ENCODE peak calls at places on chromosomes 1 and 21, in nine cellular contexts. E, K, Z, J, C, L, I, Y and R are unnamed samples. For H3K4me1, the result is how much of the 10 kb centered on the place peaks cover.

GRCh38 chr1:107689157-107689556 is 275.8 kb downstream of the VAV3 start:
- DNase-seq in E (no peak), J (no peak), C (no peak), L (no peak), I (no peak), K (peak), Z (no peak), Y (no peak), R (no peak)

GRCh38 chr1:160795951-160796383 is at the start of gene LY9:
- DNase-seq in I (no peak), Y (no peak), K (no peak), J (no peak), L (no peak), Z (no peak), C (peak), E (peak), R (no peak)

GRCh38 chr1:47211796-47212269 is 20.2 kb downstream of the TAL1 start:
- DNase-seq in E (peak), Z (no peak), C (no peak), Y (no peak), J (no peak), K (no peak), L (no peak), I (peak), R (no peak)

GRCh38 chr1:184433928-184434502 is 47.2 kb downstream of the C1orf21 start:
- DNase-seq in J (no peak), Z (no peak), Y (no peak), I (no peak), E (no peak), L (no peak), K (no peak), C (no peak), R (no peak)

GRCh38 chr1:10774615-10775310 is 21.7 kb downstream of the CASZ1 start:
- DNase-seq in I (no peak), J (no peak), E (no peak), L (no peak), Z (no peak), K (no peak), Y (no peak), C (no peak), R (no peak)

GRCh38 chr1:210332719-210333398 is 4.2 kb downstream of the HHAT start:
- DNase-seq in J (no peak), L (no peak), K (no peak), Z (no peak), E (no peak), C (peak), I (no peak), Y (no peak), R (no peak)

GRCh38 chr21:31909772-31910470 is 37.1 kb downstream of the HUNK start:
- DNase-seq in C (no peak), I (no peak), Z (no peak), J (no peak), E (no peak), K (no peak), L (no peak), Y (no peak), R (no peak)

GRCh38 chr1:223487514-223488259 is 94.5 kb downstream of the CCDC185 start:
- DNase-seq in Y (no peak), Z (no peak), J (peak), C (no peak), L (no peak), E (no peak), K (no peak), I (no peak), R (peak)

GRCh38 chr1:12059722-12060464 is 3.2 kb upstream of the TNFRSF8 start:
- DNase-seq in Z (no peak), J (no peak), I (no peak), C (no peak), Y (no peak), L (no peak), K (no peak), E (no peak), R (no peak)

GRCh38 chr1:44831516-44831915 is 11.5 kb downstream of the PTCH2 start:
- DNase-seq in K (no peak), J (no peak), I (no peak), L (no peak), E (no peak), C (no peak), Y (no peak), Z (no peak), R (no peak)

GRCh38 chr1:18191868-18192155 is 84.2 kb downstream of the IGSF21 start:
- DNase-seq in C (no peak), J (no peak), Y (no peak), K (no peak), Z (no peak), E (no peak), L (no peak), I (no peak), R (no peak)

GRCh38 chr1:154944422-154945159 is 8.1 kb upstream of the PMVK start:
- DNase-seq in J (no peak), L (no peak), I (no peak), Y (no peak), K (no peak), C (peak), Z (no peak), E (no peak), R (no peak)
- H3K4me1 ChIP-seq in J (under half), L (under half), I (under half), Y (under half), K (under half), C (under half), Z (under half), E (under half), R (under half)

DNA sequence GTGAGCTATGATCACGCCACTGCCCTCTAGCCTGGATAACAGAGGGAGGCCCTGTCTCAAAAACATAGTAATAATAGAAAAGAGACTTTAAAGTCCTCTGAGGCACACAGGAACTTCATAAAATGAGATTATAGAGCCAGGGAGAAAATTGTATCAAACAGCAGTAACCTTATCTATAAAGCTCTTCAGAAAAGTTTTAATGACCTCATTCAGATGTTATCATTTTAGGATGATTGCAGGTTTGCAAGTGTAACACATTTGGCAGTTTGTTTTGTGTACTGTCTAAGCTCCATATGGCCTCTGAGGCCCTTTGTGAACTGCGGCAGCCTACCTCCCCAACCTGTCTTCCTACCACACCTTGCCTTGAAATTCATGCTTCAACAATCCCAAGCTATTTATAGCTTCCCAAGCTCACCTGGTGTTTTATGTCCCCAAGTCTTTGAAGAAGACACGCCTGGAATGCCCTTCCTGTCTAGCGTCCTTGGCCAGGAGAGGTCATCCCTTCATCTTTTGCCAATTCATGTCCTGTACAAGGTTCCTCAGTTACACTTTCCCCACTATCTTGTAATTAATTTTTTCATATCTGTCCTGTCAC is 8.5 kb upstream of the AKNAD1 start:
- DNase-seq in E (no peak), C (peak), I (no peak), Y (no peak), J (no peak), Z (no peak), L (no peak), K (peak), R (no peak)
- H3K27ac ChIP-seq in E (no peak), C (no peak), I (no peak), Y (no peak), J (peak), Z (no peak), L (no peak), K (peak), R (no peak)

GRCh38 chr1:183236158-183236725 is 50.2 kb downstream of the LAMC2 start:
- DNase-seq in K (no peak), E (no peak), J (no peak), L (no peak), Z (no peak), I (peak), Y (no peak), C (peak), R (no peak)

GRCh38 chr1:183235503-183235902 is 49.4 kb downstream of the LAMC2 start:
- DNase-seq in C (no peak), Z (peak), Y (no peak), I (peak), E (no peak), L (no peak), J (no peak), K (no peak), R (no peak)

GRCh38 chr1:183233113-183233512 is 47.0 kb downstream of the LAMC2 start:
- DNase-seq in L (no peak), Z (no peak), I (no peak), K (no peak), E (no peak), C (no peak), Y (no peak), J (no peak), R (no peak)

GRCh38 chr1:183237046-183237445 is 51.0 kb downstream of the LAMC2 start:
- DNase-seq in Y (no peak), L (no peak), E (no peak), C (no peak), J (no peak), Z (no peak), K (no peak), I (no peak), R (no peak)

GRCh38 chr1:183234660-183235476 is 48.8 kb downstream of the LAMC2 start:
- DNase-seq in K (peak), L (peak), Z (peak), E (peak), Y (peak), C (no peak), J (peak), I (peak), R (peak)
- H3K4me1 ChIP-seq in K (under half), L (under half), Z (under half), E (under half), Y (under half), C (under half), J (under half), I (under half), R (under half)

DNA sequence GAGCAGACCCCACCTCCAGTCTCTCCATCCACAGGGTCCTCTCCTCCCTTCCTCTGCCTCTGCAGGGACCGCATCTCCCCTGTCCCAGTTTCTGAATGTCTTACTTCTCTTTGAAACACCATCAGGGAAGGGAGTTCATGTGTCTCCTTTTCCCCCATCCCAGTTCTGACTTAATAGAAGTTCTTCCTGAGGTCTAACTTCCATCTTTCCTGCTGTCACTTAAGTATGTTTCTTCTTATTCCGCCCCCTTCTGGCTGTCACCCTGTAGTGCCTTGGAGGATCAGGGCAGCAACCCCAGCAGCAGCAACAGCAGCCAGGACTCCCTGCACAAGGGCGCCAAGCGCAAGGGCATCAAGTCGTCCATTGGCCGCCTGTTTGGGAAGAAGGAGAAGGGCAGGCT is 29.3 kb downstream of the MYOG start:
- DNase-seq in Z (no peak), I (no peak), C (no peak), Y (no peak), L (no peak), E (no peak), J (no peak), K (no peak), R (no peak)
- H3K27ac ChIP-seq in Z (no peak), I (no peak), C (no peak), Y (no peak), L (no peak), E (no peak), J (no peak), K (no peak), R (no peak)

DNA sequence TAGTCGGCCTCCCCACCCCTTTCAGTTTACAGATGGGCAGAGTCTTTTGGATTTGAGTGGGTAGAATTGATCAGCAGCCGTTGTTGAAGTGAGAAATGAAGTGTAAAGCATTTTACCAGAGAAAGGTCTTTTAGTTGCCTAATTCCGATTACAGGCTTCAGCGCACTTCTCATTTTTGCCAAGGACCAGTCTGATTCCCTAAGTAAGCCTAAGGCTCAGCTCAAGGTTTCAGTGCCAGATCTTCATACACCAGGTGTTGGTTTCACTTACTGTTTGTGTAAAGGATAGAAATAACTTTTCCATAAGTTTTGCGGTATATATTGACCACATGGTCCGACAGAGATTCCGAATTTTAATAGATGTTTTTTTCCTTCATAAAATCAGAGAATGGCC is 83.9 kb upstream of the BMP8A start:
- DNase-seq in C (no peak), Z (no peak), K (no peak), Y (no peak), I (no peak), J (no peak), L (peak), E (no peak), R (no peak)
- H3K4me1 ChIP-seq in C (under half), Z (half or more), K (half or more), Y (half or more), I (under half), J (half or more), L (half or more), E (under half), R (half or more)

GRCh38 chr1:157156058-157156541 is 17.9 kb upstream of the ETV3 start:
- DNase-seq in Y (peak), I (peak), L (peak), Z (peak), K (no peak), J (peak), C (peak), E (peak), R (peak)
- H3K27ac ChIP-seq in Y (no peak), I (no peak), L (no peak), Z (no peak), K (no peak), J (no peak), C (no peak), E (no peak), R (no peak)

DNA sequence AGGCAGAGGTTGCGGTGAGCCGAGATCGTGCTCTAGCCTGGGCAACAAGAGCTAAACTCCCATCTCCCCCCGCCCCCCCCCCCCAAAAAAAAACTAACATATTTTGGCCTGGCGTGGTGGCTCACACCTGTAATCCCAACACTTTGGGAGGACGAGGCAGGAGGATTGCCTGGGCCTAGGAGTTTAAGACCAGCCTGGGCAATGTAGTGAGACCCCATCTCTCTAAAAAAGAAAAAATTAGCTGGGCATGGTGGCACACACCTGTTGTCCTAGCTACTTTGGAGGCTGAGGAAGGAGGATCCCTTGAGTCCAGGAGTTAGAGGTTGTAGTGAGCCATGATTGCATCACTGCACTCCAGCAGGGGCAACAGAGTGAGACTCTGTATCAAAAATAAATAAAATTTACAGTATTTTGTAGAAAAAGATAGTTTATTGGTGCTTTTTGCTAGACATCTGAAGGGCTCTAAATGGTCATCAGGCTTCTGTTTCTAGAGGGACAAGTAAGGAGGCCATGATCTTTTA is 9.0 kb downstream of the YTHDF2 start:
- DNase-seq in Y (no peak), I (no peak), C (no peak), Z (no peak), J (no peak), E (no peak), L (no peak), K (no peak), R (no peak)
- H3K4me1 ChIP-seq in Y (under half), I (under half), C (under half), Z (under half), J (half or more), E (under half), L (half or more), K (under half), R (under half)

DNA sequence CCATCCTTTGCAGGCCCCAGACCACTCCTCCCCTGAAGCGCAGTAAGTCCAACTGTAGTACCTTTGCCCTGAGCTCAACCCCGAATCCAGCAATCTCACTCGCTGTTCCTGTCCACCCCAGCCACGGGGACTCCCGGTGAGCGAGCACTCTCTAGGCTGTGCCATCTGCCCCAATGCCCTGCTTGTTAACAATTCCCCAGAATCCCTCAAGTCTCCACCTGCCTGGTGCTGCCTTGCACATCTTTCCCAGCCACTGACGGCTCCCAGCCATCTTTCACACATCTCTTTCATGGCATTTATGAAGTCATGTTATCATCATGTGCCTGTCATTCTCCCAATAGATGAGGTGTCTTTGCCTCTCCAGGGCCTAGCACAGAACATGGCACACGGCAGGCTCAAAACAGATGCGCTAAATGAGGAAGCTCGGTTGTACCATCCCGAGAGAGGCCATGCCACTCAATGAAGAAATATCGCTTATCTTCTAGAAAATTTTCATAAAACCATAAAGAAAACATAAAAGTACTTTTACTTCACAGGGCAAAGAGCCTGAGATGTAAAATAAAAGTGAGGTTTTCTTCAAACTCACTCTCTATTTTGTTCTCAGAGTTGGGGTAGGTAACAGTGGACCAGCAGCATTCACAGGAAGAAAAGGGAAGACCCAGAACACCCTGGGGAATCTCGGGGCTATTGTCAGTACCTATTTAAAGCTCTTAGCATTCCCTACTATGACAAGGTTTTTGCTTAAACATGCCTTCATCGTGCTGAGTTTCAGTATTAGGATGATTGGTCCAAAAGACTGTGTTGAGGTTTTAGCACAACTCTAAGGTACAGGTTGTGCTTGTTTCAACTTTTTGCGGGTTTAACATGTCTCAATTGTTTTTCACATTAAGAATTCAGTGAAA is 55.2 kb downstream of the COQ8A start:
- DNase-seq in C (no peak), J (no peak), I (no peak), Z (no peak), L (no peak), K (no peak), Y (no peak), E (no peak), R (no peak)
- H3K27ac ChIP-seq in C (no peak), J (no peak), I (peak), Z (no peak), L (no peak), K (no peak), Y (no peak), E (no peak), R (no peak)

GRCh38 chr1:235324296-235324695 is 3.7 kb downstream of the ARID4B start:
- DNase-seq in K (no peak), L (no peak), Y (no peak), I (no peak), E (no peak), Z (no peak), J (no peak), C (no peak), R (no peak)

GRCh38 chr1:235327559-235328270 is at the start of gene ARID4B:
- DNase-seq in Y (no peak), J (peak), I (no peak), Z (no peak), K (peak), E (peak), C (no peak), L (no peak), R (peak)

GRCh38 chr1:235325139-235325538 is 2.8 kb downstream of the ARID4B start:
- DNase-seq in Y (no peak), K (no peak), Z (no peak), J (no peak), E (no peak), C (no peak), I (no peak), L (no peak), R (no peak)

GRCh38 chr1:235326719-235327558 is 1.0 kb downstream of the ARID4B start:
- DNase-seq in L (peak), K (no peak), E (peak), J (peak), Z (peak), Y (no peak), I (peak), C (peak), R (peak)

GRCh38 chr1:235325854-235326253 is 2.1 kb downstream of the ARID4B start:
- DNase-seq in I (no peak), L (no peak), K (no peak), Z (no peak), C (no peak), E (no peak), J (no peak), Y (no peak), R (no peak)
- H3K4me1 ChIP-seq in I (under half), L (half or more), K (under half), Z (under half), C (under half), E (under half), J (under half), Y (under half), R (under half)

DNA sequence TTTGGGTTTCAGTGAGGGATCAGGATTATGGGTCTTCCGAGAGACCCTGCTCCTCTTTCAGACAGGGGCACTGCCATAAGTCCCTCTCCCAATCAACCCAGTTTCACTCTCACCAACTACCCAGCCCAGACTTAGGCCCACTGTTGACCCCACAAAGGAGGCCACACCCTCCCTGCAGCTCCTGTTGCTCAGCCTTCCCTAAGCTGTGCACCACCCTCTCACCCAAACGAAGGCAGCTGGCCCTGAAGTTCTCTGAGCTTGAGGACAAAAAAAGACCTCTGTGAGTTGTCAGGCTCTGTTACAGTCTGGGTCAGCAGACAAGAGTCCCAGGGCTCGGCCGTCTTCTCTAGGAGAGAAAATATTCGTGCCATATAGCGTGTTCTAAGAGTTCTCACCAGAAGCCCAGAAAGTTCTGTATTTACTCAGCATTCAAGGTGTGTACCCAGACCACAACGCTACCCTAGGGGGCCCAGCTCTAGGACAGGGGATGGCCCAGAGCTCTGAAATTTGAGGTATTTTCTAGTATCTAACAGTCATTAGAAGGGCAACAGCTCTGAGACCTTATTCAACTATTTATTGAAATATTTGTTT is 25.5 kb upstream of the LYST start:
- DNase-seq in K (no peak), J (no peak), C (no peak), Y (no peak), Z (no peak), I (no peak), E (no peak), L (no peak), R (no peak)
- H3K27ac ChIP-seq in K (no peak), J (no peak), C (no peak), Y (no peak), Z (peak), I (no peak), E (no peak), L (no peak), R (no peak)